ENCODE peak calls at places on chromosomes 6 and 20, in five cellular contexts. Q, W, A, M and J are unnamed samples.

GRCh38 chr6:143999406-143999805 is 8.7 kb downstream of the PLAGL1 start:
- DNase-seq in Q (no peak), W (no peak), A (no peak), M (no peak), J (no peak)

GRCh38 chr20:35508493-35509218 is 20.8 kb downstream of the C20orf173 start:
- DNase-seq in Q (no peak), W (no peak), A (no peak), M (no peak), J (no peak)

GRCh38 chr6:108862479-108863191 is 14.4 kb downstream of the ARMC2 start:
- DNase-seq in Q (no peak), W (no peak), A (no peak), M (no peak), J (no peak)

GRCh38 chr6:107491059-107491609 is 1.2 kb downstream of the SOBP start:
- DNase-seq in Q (no peak), W (no peak), A (peak), M (peak), J (peak)

GRCh38 chr6:142569676-142570075 is 267.9 kb downstream of the ADGRG6 start:
- DNase-seq in Q (no peak), W (no peak), A (no peak), M (no peak), J (no peak)

GRCh38 chr6:34138924-34139323 is 7.0 kb downstream of the GRM4 start:
- DNase-seq in Q (no peak), W (no peak), A (no peak), M (no peak), J (no peak)

GRCh38 chr6:116352515-116353471 is 18.0 kb upstream of the DSE start:
- DNase-seq in Q (no peak), W (no peak), A (no peak), M (no peak), J (no peak)

GRCh38 chr6:119148825-119149525 is 70.5 kb upstream of the FAM184A start:
- DNase-seq in Q (no peak), W (no peak), A (no peak), M (no peak), J (no peak)

GRCh38 chr6:4906942-4907300 is 96.9 kb downstream of the RPP40 start:
- DNase-seq in Q (no peak), W (no peak), A (no peak), M (no peak), J (no peak)

DNA sequence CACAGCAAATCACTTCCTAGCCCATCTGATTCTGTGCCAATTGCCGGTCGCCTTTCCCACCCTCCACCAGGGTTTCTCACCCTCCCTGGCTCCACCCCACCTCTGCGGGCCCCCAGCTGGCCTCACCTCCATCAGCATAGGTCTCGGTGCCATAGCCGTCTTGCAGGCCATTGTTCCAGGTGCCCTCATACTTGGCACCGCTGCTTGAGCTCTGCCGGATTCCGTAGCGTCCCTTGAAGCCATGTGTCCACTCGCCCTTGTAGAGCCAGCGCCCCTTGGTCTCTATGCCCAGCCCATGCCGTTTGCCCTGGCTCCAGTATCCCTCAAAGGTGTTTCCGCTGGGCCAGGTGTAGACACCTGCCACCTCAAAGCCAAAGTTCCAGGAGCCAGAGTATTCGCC is 787 bp downstream of the JPH2 start:
- DNase-seq in Q (no peak), W (no peak), A (no peak), M (peak), J (no peak)
- H3K4me3 ChIP-seq in Q (peak), W (peak), A (peak), M (peak), J (peak)

GRCh38 chr6:43077981-43078411 is 1.9 kb downstream of the PTK7 start:
- DNase-seq in Q (no peak), W (no peak), A (peak), M (no peak), J (no peak)
- H3K4me3 ChIP-seq in Q (no peak), W (no peak), A (no peak), M (no peak), J (no peak)

GRCh38 chr6:17588011-17588410 is 12.1 kb upstream of the FAM8A1 start:
- DNase-seq in Q (no peak), W (peak), A (no peak), M (no peak), J (no peak)
- H3K4me3 ChIP-seq in Q (no peak), W (no peak), A (no peak), M (no peak), J (no peak)

GRCh38 chr20:62549499-62550086 is 73.8 kb upstream of the GATA5 start:
- DNase-seq in Q (no peak), W (no peak), A (no peak), M (no peak), J (no peak)
- H3K4me3 ChIP-seq in Q (no peak), W (no peak), A (peak), M (no peak), J (no peak)

DNA sequence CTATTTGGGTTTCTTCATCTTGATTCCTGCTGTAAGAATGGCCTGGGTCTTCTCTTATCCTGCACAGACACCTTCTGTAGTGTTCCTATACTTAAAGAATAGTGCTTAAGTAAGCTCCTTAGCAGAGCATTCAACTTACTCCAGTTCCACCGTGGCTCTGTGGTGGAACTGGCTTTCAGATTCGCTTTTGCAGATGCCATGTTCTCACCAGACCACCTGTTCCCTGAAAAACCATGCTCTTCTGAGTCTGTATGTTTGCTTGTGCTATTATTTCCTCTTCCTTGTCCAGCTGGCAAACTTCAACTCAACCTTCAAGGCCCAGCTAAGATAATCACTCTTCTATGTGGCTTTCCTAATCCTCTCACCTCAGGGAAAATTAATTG is 4.9 kb downstream of the ELMO2 start:
- DNase-seq in Q (no peak), W (no peak), A (no peak), M (no peak), J (no peak)
- H3K4me3 ChIP-seq in Q (no peak), W (no peak), A (no peak), M (no peak), J (no peak)

GRCh38 chr6:76876922-76877553 is 586.3 kb downstream of the HTR1B start:
- DNase-seq in Q (peak), W (peak), A (no peak), M (no peak), J (no peak)
- H3K4me3 ChIP-seq in Q (no peak), W (no peak), A (no peak), M (no peak), J (no peak)

GRCh38 chr6:84773431-84774173 is 9.2 kb upstream of the TBX18 start:
- DNase-seq in Q (no peak), W (no peak), A (no peak), M (no peak), J (peak)
- H3K4me3 ChIP-seq in Q (peak), W (peak), A (no peak), M (peak), J (peak)